ENCODE peak calls at places on chromosome 7, in six cellular contexts. J is NCI-H1105; L is NCI-H2227 treated with DMSO at 0.1 percent for 48 hours; Q is colonic mucosa; P is activated naive CD4-positive, alpha-beta T cell treated with Interleukin-2 at 50 U/mL for 16 hours; F is CD4-positive, alpha-beta memory T cell. G is an unnamed sample.

GRCh38 chr7:156534925-156535324 is 105.6 kb upstream of the RNF32 start:
- DNase-seq in J (no peak), L (no peak), Q (no peak), P (no peak), F (no peak), G (no peak)

GRCh38 chr7:76089865-76090495 is 42.1 kb downstream of the MDH2 start:
- DNase-seq in J (no peak), L (no peak), Q (no peak), P (no peak), F (no peak), G (no peak)

GRCh38 chr7:142327555-142327954 is 69.7 kb upstream of the PRSS58 start:
- DNase-seq in J (no peak), L (no peak), Q (no peak), P (no peak), F (no peak), G (no peak)

GRCh38 chr7:36192050-36192824 is 39.2 kb downstream of the EEPD1 start:
- DNase-seq in J (no peak), L (no peak), Q (no peak), P (no peak), F (no peak), G (peak)

GRCh38 chr7:27101188-27101905 is 1.1 kb downstream of the HOXA2 start:
- DNase-seq in J (no peak), L (no peak), Q (peak), P (no peak), F (no peak), G (no peak)

GRCh38 chr7:7693881-7694280 is 24.5 kb downstream of the RPA3 start:
- DNase-seq in J (no peak), L (no peak), Q (no peak), P (no peak), F (no peak), G (peak)

GRCh38 chr7:99561735-99562051 is 3.3 kb downstream of the ZNF655 start:
- DNase-seq in J (no peak), L (no peak), Q (no peak), P (no peak), F (no peak), G (no peak)

GRCh38 chr7:86818903-86819302 is 175.2 kb downstream of the GRM3 start:
- DNase-seq in J (no peak), L (no peak), Q (no peak), P (no peak), F (no peak), G (no peak)

GRCh38 chr7:71507665-71508064 is 375.7 kb downstream of the GALNT17 start:
- DNase-seq in J (no peak), L (no peak), Q (no peak), P (no peak), F (no peak), G (no peak)

G was measured in adipocyte.